ENCODE peak calls at places on chromosomes 2 and 18, in six cellular contexts. W is A549, D is brain microvascular endothelial cell, G is mammary epithelial cell, F is cardiac fibroblast, T is heart left ventricle. J is an unnamed sample.

GRCh38 chr2:49619804-49620203 is 465.5 kb upstream of the FSHR start:
- DNase-seq in W (peak), D (no peak), G (no peak), F (no peak), T (no peak), J (peak)

GRCh38 chr2:30692829-30693265 is 114.4 kb downstream of the CAPN13 start:
- DNase-seq in W (no peak), D (no peak), G (no peak), F (no peak), T (no peak), J (no peak)

GRCh38 chr18:7729858-7730257 is 162.7 kb downstream of the PTPRM start:
- DNase-seq in W (no peak), D (no peak), G (no peak), F (no peak), T (no peak), J (no peak)

GRCh38 chr2:226687641-226688253 is 111.9 kb downstream of the IRS1 start:
- DNase-seq in W (no peak), D (peak), G (peak), F (peak), T (no peak), J (no peak)

GRCh38 chr18:63016270-63016669 is 300.9 kb downstream of the PHLPP1 start:
- DNase-seq in W (peak), D (peak), G (peak), F (peak), T (no peak), J (peak)

GRCh38 chr18:79797518-79798345 is at the start of gene KCNG2:
- DNase-seq in W (peak), D (no peak), G (no peak), F (peak), T (no peak), J (peak)

GRCh38 chr2:65710779-65711295 is 278.4 kb upstream of the SPRED2 start:
- DNase-seq in W (peak), D (peak), G (peak), F (peak), T (no peak), J (no peak)

GRCh38 chr2:69087912-69088240 is 74.9 kb downstream of the ANTXR1 start:
- DNase-seq in W (no peak), D (no peak), G (no peak), F (peak), T (no peak), J (no peak)

GRCh38 chr2:71269511-71270090 is 42.7 kb upstream of the PAIP2B start:
- DNase-seq in W (no peak), D (no peak), G (no peak), F (no peak), T (no peak), J (no peak)

GRCh38 chr2:240395896-240396622 is 39.4 kb upstream of the GPC1 start:
- DNase-seq in W (no peak), D (no peak), G (peak), F (no peak), T (no peak), J (no peak)

GRCh38 chr2:96687711-96688640 is 45.4 kb downstream of the FER1L5 start:
- DNase-seq in W (no peak), D (no peak), G (no peak), F (no peak), T (no peak), J (no peak)

GRCh38 chr2:60794271-60794863 is 38.3 kb downstream of the PAPOLG start:
- DNase-seq in W (peak), D (no peak), G (no peak), F (peak), T (no peak), J (no peak)

GRCh38 chr2:198641161-198641560 is 816.6 kb downstream of the SATB2 start:
- DNase-seq in W (no peak), D (no peak), G (no peak), F (no peak), T (no peak), J (no peak)

GRCh38 chr2:65754219-65754618 is 321.8 kb upstream of the SPRED2 start:
- DNase-seq in W (no peak), D (peak), G (peak), F (no peak), T (no peak), J (no peak)

GRCh38 chr2:100013892-100014677 is 128.3 kb downstream of the AFF3 start:
- DNase-seq in W (peak), D (peak), G (peak), F (peak), T (peak), J (no peak)

GRCh38 chr2:209425082-209426071 is 1.5 kb downstream of the MAP2 start:
- DNase-seq in W (peak), D (peak), G (peak), F (peak), T (no peak), J (peak)

GRCh38 chr2:150750726-150751125 is 263.3 kb upstream of the RND3 start:
- DNase-seq in W (no peak), D (no peak), G (peak), F (no peak), T (no peak), J (no peak)

GRCh38 chr2:950627-950992 is at the start of gene SNTG2:
- DNase-seq in W (no peak), D (no peak), G (no peak), F (no peak), T (peak), J (peak)

GRCh38 chr2:109058215-109058614 is 69.2 kb upstream of the EDAR start:
- DNase-seq in W (no peak), D (no peak), G (no peak), F (no peak), T (no peak), J (no peak)

GRCh38 chr2:18664421-18664820 is 75.1 kb upstream of the NT5C1B start:
- DNase-seq in W (no peak), D (no peak), G (peak), F (no peak), T (no peak), J (no peak)

GRCh38 chr2:20135631-20136050 is 84.2 kb upstream of the LAPTM4A start:
- DNase-seq in W (peak), D (peak), G (no peak), F (peak), T (peak), J (peak)

GRCh38 chr18:23938901-23939341 is 75.6 kb upstream of the TTC39C start:
- DNase-seq in W (no peak), D (no peak), G (no peak), F (no peak), T (no peak), J (no peak)

GRCh38 chr2:109545828-109546713 is 67.7 kb downstream of the SEPTIN10 start:
- DNase-seq in W (peak), D (peak), G (peak), F (peak), T (peak), J (peak)

GRCh38 chr18:24333116-24333515 is 64.5 kb downstream of the OSBPL1A start:
- DNase-seq in W (no peak), D (no peak), G (no peak), F (no peak), T (no peak), J (no peak)

GRCh38 chr2:110878150-110878549 is 145.8 kb downstream of the ACOXL start:
- DNase-seq in W (no peak), D (no peak), G (no peak), F (no peak), T (no peak), J (no peak)

GRCh38 chr2:110883401-110883800 is 151.0 kb downstream of the ACOXL start:
- DNase-seq in W (no peak), D (peak), G (no peak), F (peak), T (no peak), J (no peak)

GRCh38 chr2:110885256-110885655 is 152.9 kb downstream of the ACOXL start:
- DNase-seq in W (no peak), D (no peak), G (no peak), F (no peak), T (no peak), J (no peak)

GRCh38 chr2:110877031-110877827 is 144.9 kb downstream of the ACOXL start:
- DNase-seq in W (no peak), D (no peak), G (no peak), F (no peak), T (no peak), J (no peak)

DNA sequence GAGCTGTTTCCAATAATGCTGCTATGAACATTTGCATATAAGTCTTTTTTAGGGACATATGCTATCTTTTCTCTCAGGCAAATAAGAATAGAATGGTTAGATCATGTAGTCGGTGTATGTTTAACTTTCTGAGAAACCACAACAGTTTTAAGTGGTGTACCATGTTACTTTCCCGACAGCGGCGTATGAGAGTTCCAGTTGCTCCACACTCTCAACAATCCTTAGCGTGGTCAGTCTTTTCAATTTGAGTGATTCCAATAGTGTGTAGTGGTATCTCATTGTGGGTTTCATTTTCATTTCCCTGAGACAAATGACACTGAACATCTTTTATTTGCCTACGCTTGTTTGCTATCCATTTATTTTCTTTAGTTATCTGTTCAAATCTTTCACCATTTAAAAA is 149.5 kb downstream of the ACOXL start:
- DNase-seq in W (no peak), D (no peak), G (no peak), F (no peak), T (no peak), J (no peak)
- TF ChIP-seq CTCF in W (no peak), D (no peak), G (no peak), F (no peak), T (no peak), J (no peak)

GRCh38 chr2:238525990-238526389 is 99.3 kb downstream of the ASB1 start:
- DNase-seq in W (no peak), D (no peak), G (no peak), F (no peak), T (no peak), J (no peak)

GRCh38 chr2:238521002-238521401 is 94.3 kb downstream of the ASB1 start:
- DNase-seq in W (no peak), D (no peak), G (no peak), F (no peak), T (no peak), J (no peak)

GRCh38 chr2:238524584-238524983 is 97.9 kb downstream of the ASB1 start:
- DNase-seq in W (no peak), D (no peak), G (no peak), F (no peak), T (no peak), J (no peak)

GRCh38 chr2:238521870-238522269 is 95.1 kb downstream of the ASB1 start:
- DNase-seq in W (no peak), D (no peak), G (no peak), F (no peak), T (no peak), J (no peak)

GRCh38 chr2:238523158-238524110 is 96.7 kb downstream of the ASB1 start:
- DNase-seq in W (no peak), D (no peak), G (no peak), F (peak), T (peak), J (peak)
- TF ChIP-seq CTCF in W (no peak), D (peak), G (no peak), F (no peak), T (no peak), J (peak)

DNA sequence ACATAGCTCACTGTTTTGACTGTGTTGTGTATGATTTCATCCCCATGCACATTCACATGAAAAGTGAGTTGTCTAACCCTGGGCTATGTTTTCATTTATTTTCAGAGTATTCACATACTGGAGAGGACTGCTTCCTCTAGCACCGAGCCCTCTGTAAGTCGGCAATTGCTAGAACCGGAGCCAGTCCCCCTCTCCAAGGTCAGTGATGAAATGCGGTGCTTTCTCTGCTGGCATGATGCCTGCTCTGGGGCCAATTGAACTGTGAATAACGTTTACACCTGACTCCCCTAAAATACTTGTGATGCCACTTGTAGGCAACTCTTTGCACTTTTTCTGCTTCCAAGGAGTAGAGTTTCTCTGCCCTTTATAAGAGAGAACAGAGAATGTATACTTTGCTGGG is 126.9 kb downstream of the PRKRA start:
- DNase-seq in W (no peak), D (no peak), G (no peak), F (no peak), T (no peak), J (no peak)
- TF ChIP-seq CTCF in W (no peak), D (no peak), G (no peak), F (no peak), T (no peak), J (no peak)

GRCh38 chr2:101771911-101772321 is 74.4 kb downstream of the MAP4K4 start:
- DNase-seq in W (no peak), D (no peak), G (no peak), F (no peak), T (no peak), J (no peak)
- TF ChIP-seq CTCF in W (no peak), D (no peak), G (no peak), F (no peak), T (no peak), J (no peak)

J was measured in nephron progenitor cell.